ENCODE peak calls at places on chromosomes 13 and 19, in six cellular contexts. S, W, L, B, Q and Z are unnamed samples.

GRCh38 chr19:1230585-1231489 is 7.0 kb downstream of the CBARP start:
- DNase-seq in L (peak; percentile 49), B (no peak), S (no peak), W (no peak), Q (no peak), Z (no peak)

GRCh38 chr13:32811297-32811800 is 204.9 kb upstream of the KL start:
- DNase-seq in L (no peak), Q (no peak), B (peak; percentile 26), S (no peak), W (peak; percentile 58), Z (no peak)

GRCh38 chr13:36887758-36888521 is 32.1 kb downstream of the SMAD9 start:
- DNase-seq in Q (no peak), S (no peak), B (no peak), L (no peak), W (no peak), Z (peak; percentile 35)

GRCh38 chr19:30097746-30098280 is 155.8 kb downstream of the URI1 start:
- DNase-seq in W (no peak), B (no peak), S (no peak), Q (no peak), L (no peak), Z (no peak)

GRCh38 chr13:100854091-100854490 is 179.5 kb upstream of the TMTC4 start:
- DNase-seq in Q (no peak), B (peak; percentile 8), L (no peak), W (no peak), S (no peak), Z (peak; percentile 54)

GRCh38 chr13:71718931-71719330 is 148.1 kb downstream of the DACH1 start:
- DNase-seq in L (no peak), Q (no peak), S (no peak), B (no peak), W (no peak), Z (no peak)

GRCh38 chr13:105642511-105642958 is 892.9 kb downstream of the EFNB2 start:
- DNase-seq in B (no peak), Q (no peak), L (no peak), S (no peak), W (no peak), Z (no peak)

GRCh38 chr19:38850976-38851621 is 1.3 kb upstream of the HNRNPL start:
- DNase-seq in B (peak; percentile 50), W (peak; percentile 47), L (peak; percentile 32), Q (no peak), S (peak; percentile 16), Z (no peak)

GRCh38 chr13:83508905-83509304 is 373.4 kb downstream of the SLITRK1 start:
- DNase-seq in W (no peak), B (no peak), S (no peak), L (no peak), Q (no peak), Z (no peak)

GRCh38 chr13:110897024-110897423 is 17.8 kb downstream of the ANKRD10 start:
- DNase-seq in L (no peak), Q (no peak), B (no peak), S (no peak), W (no peak), Z (no peak)

GRCh38 chr13:100833427-100833826 is 158.8 kb upstream of the TMTC4 start:
- DNase-seq in S (no peak), W (no peak), B (no peak), L (no peak), Q (no peak), Z (no peak)

GRCh38 chr13:85093808-85094207 is 705.4 kb downstream of the SLITRK6 start:
- DNase-seq in Q (no peak), W (no peak), B (no peak), S (no peak), L (no peak), Z (no peak)

GRCh38 chr19:18833849-18834643 is 2.3 kb downstream of the UPF1 start:
- DNase-seq in B (no peak), Q (no peak), W (no peak), S (no peak), L (no peak), Z (no peak)

GRCh38 chr13:21884299-21884878 is 213.5 kb downstream of the FGF9 start:
- DNase-seq in Q (no peak), W (no peak), L (no peak), B (no peak), S (no peak), Z (no peak)

GRCh38 chr19:1258161-1258492 is 9.7 kb downstream of the MIDN start:
- DNase-seq in Q (no peak), W (no peak), S (no peak), B (no peak), L (no peak), Z (no peak)

GRCh38 chr13:38239874-38240273 is 109.8 kb upstream of the UFM1 start:
- DNase-seq in L (no peak), S (no peak), Q (no peak), B (no peak), W (no peak), Z (no peak)

GRCh38 chr19:9941236-9941635 is 4.9 kb upstream of the OLFM2 start:
- DNase-seq in W (no peak), S (no peak), B (no peak), L (no peak), Q (no peak), Z (no peak)

GRCh38 chr13:114041493-114041892 is 67.6 kb upstream of the C13orf46 start:
- DNase-seq in L (no peak), B (no peak), Q (no peak), W (no peak), S (no peak), Z (no peak)

GRCh38 chr13:95896302-95896701 is 156.9 kb downstream of the UGGT2 start:
- DNase-seq in B (no peak), S (no peak), L (no peak), W (no peak), Q (no peak), Z (no peak)

GRCh38 chr19:2607712-2608601 is 94.5 kb downstream of the GNG7 start:
- DNase-seq in L (no peak), W (peak; percentile 68), Q (peak; percentile 58), S (peak; percentile 67), B (no peak), Z (no peak)

GRCh38 chr13:50053844-50054243 is 38.6 kb downstream of the KCNRG start:
- DNase-seq in L (no peak), S (no peak), Q (no peak), W (no peak), B (no peak), Z (no peak)

GRCh38 chr19:53621885-53622710 is 9.7 kb upstream of the DPRX start:
- DNase-seq in B (no peak), S (no peak), L (no peak), Q (no peak), W (no peak), Z (no peak)

GRCh38 chr13:31978021-31978420 is 53.6 kb upstream of the FRY start:
- DNase-seq in Q (no peak), W (no peak), B (no peak), S (no peak), L (no peak), Z (no peak)

GRCh38 chr19:39996218-39996810 is 546 bp upstream of the ZNF546 start:
- DNase-seq in L (peak; percentile 62), Q (no peak), W (peak; percentile 56), S (no peak), B (peak; percentile 10), Z (no peak)

GRCh38 chr13:110301083-110301482 is 5.9 kb downstream of the COL4A1 start:
- DNase-seq in S (no peak), W (no peak), Q (no peak), B (no peak), L (no peak), Z (no peak)

GRCh38 chr13:27362064-27362751 is 62.2 kb upstream of the GTF3A start:
- DNase-seq in Q (peak; percentile 96), S (peak; percentile 60), L (peak; percentile 89), B (peak; percentile 94), W (peak; percentile 85), Z (peak; percentile 93)

GRCh38 chr19:45976180-45976579 is 2.5 kb upstream of the NOVA2 start:
- DNase-seq in Q (no peak), B (no peak), S (no peak), L (no peak), W (no peak), Z (no peak)

GRCh38 chr13:89969996-89970709 is 1377.3 kb upstream of the MIR17HG start:
- DNase-seq in W (no peak), S (no peak), Q (no peak), B (no peak), L (no peak), Z (no peak)

GRCh38 chr19:10812902-10813404 is 23.1 kb downstream of the TMED1 start:
- DNase-seq in W (no peak), B (no peak), Q (no peak), S (no peak), L (no peak), Z (no peak)

GRCh38 chr19:35206379-35206778 is 22.2 kb downstream of the FAM187B start:
- DNase-seq in W (peak; percentile 79), L (no peak), Q (no peak), S (peak; percentile 43), B (no peak), Z (no peak)

GRCh38 chr13:77310579-77311279 is 16.2 kb downstream of the MYCBP2 start:
- DNase-seq in Q (no peak), S (no peak), L (no peak), W (no peak), B (no peak), Z (no peak)

GRCh38 chr19:11931051-11931450 is 6.1 kb downstream of the ZNF700 start:
- DNase-seq in Q (no peak), L (no peak), S (no peak), B (no peak), W (no peak), Z (no peak)

GRCh38 chr13:45042539-45042938 is 53.2 kb downstream of the GPALPP1 start:
- DNase-seq in Q (no peak), W (no peak), B (no peak), L (no peak), S (no peak), Z (no peak)

GRCh38 chr13:58843071-58843470 is 1211.5 kb downstream of the PCDH17 start:
- DNase-seq in L (no peak), Q (no peak), W (no peak), S (no peak), B (no peak), Z (no peak)

GRCh38 chr19:12794196-12794921 is 3.1 kb downstream of the JUNB start:
- DNase-seq in W (no peak), Q (no peak), S (no peak), B (no peak), L (no peak), Z (no peak)

GRCh38 chr19:5138606-5139594 is 170.0 kb downstream of the KDM4B start:
- DNase-seq in S (peak; percentile 54), B (no peak), W (peak; percentile 91), L (no peak), Q (no peak), Z (no peak)

GRCh38 chr13:73142091-73142490 is 83.3 kb downstream of the KLF5 start:
- DNase-seq in W (no peak), Q (no peak), L (no peak), B (no peak), S (no peak), Z (no peak)

GRCh38 chr13:110397445-110397844 is 90.4 kb downstream of the COL4A2 start:
- DNase-seq in B (no peak), W (no peak), S (no peak), L (no peak), Q (no peak), Z (no peak)